ENCODE peak calls at places on chromosomes 6 and 20, in seven cellular contexts. One of them, this sample, is unnamed.

GRCh38 chr6:133208183-133208755 is 32.9 kb upstream of the EYA4 start:
- DNase-seq in GM23338: no peak
- DNase-seq in testis: no peak
- DNase-seq in CD8-positive, alpha-beta T cell: no peak
- DNase-seq in tibial nerve: no peak
- DNase-seq in sigmoid colon: no peak
- DNase-seq in endothelial cell of umbilical vein: no peak
- DNase-seq in this sample: no peak

GRCh38 chr6:125859691-125860210 is 69.0 kb downstream of the NCOA7 start:
- DNase-seq in testis: no peak
- DNase-seq in endothelial cell of umbilical vein: no peak
- DNase-seq in tibial nerve: no peak
- DNase-seq in CD8-positive, alpha-beta T cell: no peak
- DNase-seq in GM23338: no peak
- DNase-seq in sigmoid colon: no peak
- DNase-seq in this sample: no peak

GRCh38 chr6:25013249-25013648 is 77.5 kb upstream of the RIPOR2 start:
- DNase-seq in GM23338: peak
- DNase-seq in testis: no peak
- DNase-seq in tibial nerve: no peak
- DNase-seq in endothelial cell of umbilical vein: no peak
- DNase-seq in CD8-positive, alpha-beta T cell: no peak
- DNase-seq in sigmoid colon: no peak
- DNase-seq in this sample: no peak

GRCh38 chr20:62020935-62021701 is 44.6 kb downstream of the TAF4 start:
- DNase-seq in sigmoid colon: peak
- DNase-seq in tibial nerve: no peak
- DNase-seq in endothelial cell of umbilical vein: no peak
- DNase-seq in CD8-positive, alpha-beta T cell: no peak
- DNase-seq in testis: peak
- DNase-seq in GM23338: no peak
- DNase-seq in this sample: no peak

GRCh38 chr20:45489083-45489531 is 19.6 kb downstream of the WFDC2 start:
- DNase-seq in GM23338: peak
- DNase-seq in tibial nerve: no peak
- DNase-seq in sigmoid colon: no peak
- DNase-seq in endothelial cell of umbilical vein: peak
- DNase-seq in testis: no peak
- DNase-seq in CD8-positive, alpha-beta T cell: no peak
- DNase-seq in this sample: no peak

GRCh38 chr6:129146836-129147366 is 264.0 kb downstream of the LAMA2 start:
- DNase-seq in CD8-positive, alpha-beta T cell: no peak
- DNase-seq in GM23338: no peak
- DNase-seq in sigmoid colon: no peak
- DNase-seq in testis: no peak
- DNase-seq in tibial nerve: no peak
- DNase-seq in endothelial cell of umbilical vein: no peak
- DNase-seq in this sample: no peak

GRCh38 chr20:56442381-56443365 is 25.8 kb upstream of the RTF2 start:
- DNase-seq in CD8-positive, alpha-beta T cell: no peak
- DNase-seq in endothelial cell of umbilical vein: no peak
- DNase-seq in GM23338: no peak
- DNase-seq in testis: no peak
- DNase-seq in tibial nerve: no peak
- DNase-seq in sigmoid colon: peak
- DNase-seq in this sample: peak

GRCh38 chr20:20593447-20594170 is 118.8 kb downstream of the RALGAPA2 start:
- DNase-seq in sigmoid colon: no peak
- DNase-seq in endothelial cell of umbilical vein: peak
- DNase-seq in CD8-positive, alpha-beta T cell: no peak
- DNase-seq in testis: peak
- DNase-seq in tibial nerve: no peak
- DNase-seq in GM23338: peak
- DNase-seq in this sample: no peak

GRCh38 chr6:106254636-106255035 is 70.9 kb downstream of the ATG5 start:
- DNase-seq in testis: no peak
- DNase-seq in GM23338: no peak
- DNase-seq in sigmoid colon: no peak
- DNase-seq in tibial nerve: no peak
- DNase-seq in endothelial cell of umbilical vein: no peak
- DNase-seq in CD8-positive, alpha-beta T cell: no peak
- DNase-seq in this sample: no peak

GRCh38 chr20:32507998-32508774 is 76.9 kb downstream of the NOL4L start:
- DNase-seq in CD8-positive, alpha-beta T cell: no peak
- DNase-seq in endothelial cell of umbilical vein: no peak
- DNase-seq in GM23338: no peak
- DNase-seq in sigmoid colon: no peak
- DNase-seq in testis: no peak
- DNase-seq in tibial nerve: no peak
- DNase-seq in this sample: no peak

GRCh38 chr6:56757585-56757984 is 114.9 kb upstream of the DST start:
- DNase-seq in GM23338: peak
- DNase-seq in CD8-positive, alpha-beta T cell: no peak
- DNase-seq in endothelial cell of umbilical vein: peak
- DNase-seq in testis: no peak
- DNase-seq in tibial nerve: no peak
- DNase-seq in sigmoid colon: peak
- DNase-seq in this sample: no peak

GRCh38 chr6:117265425-117266266 is at the start of gene VGLL2:
- DNase-seq in GM23338: peak
- DNase-seq in CD8-positive, alpha-beta T cell: no peak
- DNase-seq in endothelial cell of umbilical vein: peak
- DNase-seq in testis: peak
- DNase-seq in sigmoid colon: peak
- DNase-seq in tibial nerve: no peak
- DNase-seq in this sample: no peak

GRCh38 chr6:37131104-37131959 is 38.6 kb upstream of the PIM1 start:
- DNase-seq in sigmoid colon: peak
- DNase-seq in GM23338: no peak
- DNase-seq in testis: peak
- DNase-seq in CD8-positive, alpha-beta T cell: no peak
- DNase-seq in endothelial cell of umbilical vein: peak
- DNase-seq in tibial nerve: no peak
- DNase-seq in this sample: no peak

GRCh38 chr6:29680416-29680815 is 536 bp downstream of the ZFP57 start:
- DNase-seq in testis: no peak
- DNase-seq in endothelial cell of umbilical vein: no peak
- DNase-seq in GM23338: peak
- DNase-seq in CD8-positive, alpha-beta T cell: no peak
- DNase-seq in sigmoid colon: no peak
- DNase-seq in tibial nerve: no peak
- DNase-seq in this sample: no peak

GRCh38 chr6:169215201-169215661 is 38.4 kb downstream of the THBS2 start:
- DNase-seq in GM23338: no peak
- DNase-seq in sigmoid colon: peak
- DNase-seq in CD8-positive, alpha-beta T cell: no peak
- DNase-seq in testis: no peak
- DNase-seq in endothelial cell of umbilical vein: no peak
- DNase-seq in tibial nerve: no peak
- DNase-seq in this sample: peak

DNA sequence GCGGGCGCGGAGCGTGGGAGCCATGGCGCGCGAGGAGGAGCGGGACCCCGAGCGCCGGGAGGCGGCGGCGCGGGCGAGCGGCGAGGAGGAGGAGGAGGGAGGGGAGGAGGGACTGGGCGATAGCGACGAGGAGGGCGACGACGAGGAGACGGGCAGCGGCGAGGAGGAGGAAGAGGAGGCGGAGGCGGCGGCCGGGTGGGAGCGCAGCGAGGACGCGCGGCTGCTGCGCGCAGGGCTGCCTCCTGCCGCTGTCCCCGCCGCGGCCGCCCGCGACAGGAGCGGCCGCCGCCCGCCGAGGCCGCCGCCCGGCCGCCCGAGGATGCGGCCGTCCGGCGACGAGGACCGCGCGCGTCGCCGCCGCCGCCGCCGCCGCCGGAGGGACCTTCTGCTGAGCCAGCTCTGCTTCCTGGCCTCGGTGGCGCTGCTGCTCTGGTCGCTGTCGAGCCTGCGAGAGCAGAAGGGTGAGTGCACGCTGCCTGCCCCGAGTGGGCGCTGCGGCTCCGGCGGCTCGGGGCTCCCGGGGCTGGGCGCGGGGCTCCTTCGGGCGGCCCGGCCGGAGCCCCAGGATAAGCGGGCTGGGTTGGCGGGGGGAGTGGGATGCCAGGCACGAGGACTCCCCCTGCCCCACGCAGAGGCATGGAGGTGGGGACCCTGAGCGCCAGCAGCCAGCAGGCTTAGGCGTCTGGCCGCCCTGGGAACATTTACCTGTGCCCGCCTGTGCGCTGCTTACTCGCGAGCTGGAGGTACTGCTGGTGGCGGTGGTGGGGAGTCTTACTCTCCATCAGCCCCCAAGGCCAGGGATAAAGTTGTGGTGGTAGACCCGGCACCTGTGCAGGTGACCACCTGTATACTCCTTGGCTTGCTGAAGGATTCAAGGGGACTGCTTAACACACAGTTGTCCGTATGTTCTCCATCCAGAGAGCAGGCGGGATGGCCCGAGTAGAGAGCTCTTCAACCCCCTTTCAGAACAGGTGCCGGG is at the start of gene SLC24A3:
- DNase-seq in testis: peak
- DNase-seq in endothelial cell of umbilical vein: no peak
- DNase-seq in CD8-positive, alpha-beta T cell: no peak
- DNase-seq in sigmoid colon: peak
- DNase-seq in GM23338: peak
- DNase-seq in tibial nerve: no peak
- DNase-seq in this sample: peak
- TF ChIP-seq CTCF in testis: peak
- TF ChIP-seq CTCF in endothelial cell of umbilical vein: no peak
- TF ChIP-seq CTCF in CD8-positive, alpha-beta T cell: no peak
- TF ChIP-seq CTCF in sigmoid colon: peak
- TF ChIP-seq CTCF in GM23338: peak
- TF ChIP-seq CTCF in tibial nerve: no peak
- TF ChIP-seq CTCF in this sample: no peak

GRCh38 chr6:158149641-158150040 is 18.4 kb downstream of the SERAC1 start:
- DNase-seq in CD8-positive, alpha-beta T cell: no peak
- DNase-seq in GM23338: no peak
- DNase-seq in testis: no peak
- DNase-seq in sigmoid colon: no peak
- DNase-seq in endothelial cell of umbilical vein: peak
- DNase-seq in tibial nerve: no peak
- DNase-seq in this sample: no peak
- H3K4me3 ChIP-seq in CD8-positive, alpha-beta T cell: no peak
- H3K4me3 ChIP-seq in GM23338: no peak
- H3K4me3 ChIP-seq in testis: no peak
- H3K4me3 ChIP-seq in sigmoid colon: no peak
- H3K4me3 ChIP-seq in endothelial cell of umbilical vein: no peak
- H3K4me3 ChIP-seq in tibial nerve: no peak
- H3K4me3 ChIP-seq in this sample: no peak

DNA sequence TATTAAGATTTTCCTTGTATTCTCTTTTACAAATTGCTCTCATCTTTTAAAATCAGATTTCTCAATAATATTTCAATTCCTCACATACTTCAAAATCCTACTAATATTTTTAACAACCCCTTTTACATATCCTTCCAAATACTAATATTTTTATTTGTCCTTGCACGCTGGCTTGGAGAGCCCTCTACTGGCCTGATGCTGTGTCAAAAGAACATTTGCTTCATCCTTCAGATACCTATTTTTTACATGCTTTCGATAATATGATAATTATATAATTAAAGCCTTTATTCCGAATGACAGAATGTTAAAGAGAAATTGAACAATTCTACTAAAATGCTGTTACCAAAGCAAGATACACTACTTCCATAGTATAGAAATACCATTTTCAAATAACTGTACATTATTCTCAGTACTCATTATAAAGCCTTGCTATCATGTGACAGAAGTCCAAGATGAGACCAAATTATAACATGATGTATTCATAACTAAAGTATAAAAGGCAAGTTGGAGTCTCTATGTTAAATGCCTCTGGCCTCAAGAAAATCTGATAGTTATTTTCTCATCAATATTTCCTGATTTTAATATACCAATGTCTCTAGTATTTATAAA is 39.0 kb upstream of the PLN start:
- DNase-seq in CD8-positive, alpha-beta T cell: no peak
- DNase-seq in tibial nerve: no peak
- DNase-seq in sigmoid colon: no peak
- DNase-seq in endothelial cell of umbilical vein: peak
- DNase-seq in GM23338: peak
- DNase-seq in testis: peak
- DNase-seq in this sample: no peak
- TF ChIP-seq CTCF in CD8-positive, alpha-beta T cell: no peak
- TF ChIP-seq CTCF in tibial nerve: peak
- TF ChIP-seq CTCF in sigmoid colon: peak
- TF ChIP-seq CTCF in endothelial cell of umbilical vein: peak
- TF ChIP-seq CTCF in GM23338: peak
- TF ChIP-seq CTCF in testis: no peak
- TF ChIP-seq CTCF in this sample: no peak

DNA sequence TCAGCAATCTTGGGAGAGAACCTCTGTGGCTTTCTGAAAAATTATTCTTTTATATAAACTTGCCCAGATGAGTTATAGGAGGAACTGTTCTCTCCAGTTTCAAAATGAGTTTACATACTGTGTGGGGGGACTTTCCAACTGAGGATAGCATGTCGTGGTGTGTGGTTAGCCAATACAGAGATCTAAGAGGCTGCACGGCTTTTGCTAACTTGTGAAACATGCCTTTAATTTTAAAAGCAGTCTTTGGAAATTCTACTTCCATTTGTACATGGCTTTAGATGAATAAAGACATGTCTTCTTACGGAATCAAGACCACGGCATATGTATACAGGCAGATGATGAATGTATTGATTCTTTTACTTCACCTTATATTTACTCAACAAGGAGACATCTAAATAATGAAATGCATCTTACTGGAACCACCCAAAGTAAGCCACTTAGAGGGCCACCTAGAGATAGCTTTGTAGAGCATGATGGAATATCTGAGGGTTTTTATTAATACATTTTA is 39.8 kb downstream of the HIVEP1 start:
- DNase-seq in tibial nerve: no peak
- DNase-seq in testis: no peak
- DNase-seq in CD8-positive, alpha-beta T cell: no peak
- DNase-seq in GM23338: no peak
- DNase-seq in endothelial cell of umbilical vein: no peak
- DNase-seq in sigmoid colon: no peak
- DNase-seq in this sample: no peak
- H3K4me3 ChIP-seq in tibial nerve: no peak
- H3K4me3 ChIP-seq in testis: no peak
- H3K4me3 ChIP-seq in CD8-positive, alpha-beta T cell: no peak
- H3K4me3 ChIP-seq in GM23338: no peak
- H3K4me3 ChIP-seq in endothelial cell of umbilical vein: no peak
- H3K4me3 ChIP-seq in sigmoid colon: no peak
- H3K4me3 ChIP-seq in this sample: no peak

DNA sequence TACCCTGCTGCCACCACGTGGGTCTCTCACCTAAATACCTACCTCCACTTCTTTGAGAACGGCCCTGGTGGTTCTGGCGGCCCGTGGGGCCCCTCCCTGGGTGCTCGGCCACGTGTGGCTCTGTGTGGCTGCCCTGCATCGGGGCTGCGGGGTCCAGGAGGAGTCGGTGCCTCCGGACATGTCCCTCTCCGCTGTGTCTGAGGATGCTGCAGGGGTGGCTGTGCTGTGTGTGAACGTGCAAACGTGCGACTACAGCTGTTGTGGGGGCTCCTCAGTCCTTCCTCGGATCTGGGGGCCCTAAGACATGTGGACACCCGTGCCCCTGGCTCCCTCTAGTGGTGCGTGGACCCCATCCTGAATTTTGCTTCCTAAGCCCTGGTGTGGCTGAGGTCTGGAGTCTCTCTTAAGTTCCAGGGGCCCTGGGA is 691.8 kb downstream of the QKI start:
- DNase-seq in GM23338: peak
- DNase-seq in endothelial cell of umbilical vein: peak
- DNase-seq in testis: peak
- DNase-seq in CD8-positive, alpha-beta T cell: no peak
- DNase-seq in sigmoid colon: no peak
- DNase-seq in tibial nerve: no peak
- DNase-seq in this sample: no peak
- TF ChIP-seq CTCF in GM23338: peak
- TF ChIP-seq CTCF in endothelial cell of umbilical vein: peak
- TF ChIP-seq CTCF in testis: no peak
- TF ChIP-seq CTCF in CD8-positive, alpha-beta T cell: no peak
- TF ChIP-seq CTCF in sigmoid colon: no peak
- TF ChIP-seq CTCF in tibial nerve: peak
- TF ChIP-seq CTCF in this sample: no peak

GRCh38 chr20:3082955-3083952 is 1.3 kb downstream of the AVP start:
- DNase-seq in sigmoid colon: no peak
- DNase-seq in tibial nerve: no peak
- DNase-seq in endothelial cell of umbilical vein: no peak
- DNase-seq in GM23338: peak
- DNase-seq in testis: no peak
- DNase-seq in CD8-positive, alpha-beta T cell: no peak
- DNase-seq in this sample: no peak
- H3K4me3 ChIP-seq in sigmoid colon: no peak
- H3K4me3 ChIP-seq in tibial nerve: no peak
- H3K4me3 ChIP-seq in endothelial cell of umbilical vein: no peak
- H3K4me3 ChIP-seq in GM23338: peak
- H3K4me3 ChIP-seq in testis: peak
- H3K4me3 ChIP-seq in CD8-positive, alpha-beta T cell: peak
- H3K4me3 ChIP-seq in this sample: no peak